ENCODE peak calls at places on chromosomes 12 and 14, in six cellular contexts. X is IMR-90, M is H9, H is neuronal stem cell, W is mesenchymal stem cell, D is trophoblast cell. K is an unnamed sample.

GRCh38 chr14:69321601-69322330 is 61.8 kb downstream of the GALNT16 start:
- DNase-seq in X (no peak), M (no peak), H (no peak), W (no peak), D (no peak), K (no peak)

GRCh38 chr12:58309806-58310205 is 368.4 kb downstream of the ATP23 start:
- DNase-seq in X (no peak), M (no peak), H (no peak), W (peak; percentile 14), D (no peak), K (no peak)

GRCh38 chr12:52647601-52648000 is 4.4 kb downstream of the KRT2 start:
- DNase-seq in X (no peak), M (peak; percentile 17), H (no peak), W (no peak), D (no peak), K (no peak)

GRCh38 chr12:63325757-63326156 is 174.8 kb upstream of the AVPR1A start:
- DNase-seq in X (no peak), M (no peak), H (no peak), W (no peak), D (no peak), K (no peak)

GRCh38 chr12:88578274-88578673 is 2.0 kb downstream of the KITLG start:
- DNase-seq in X (no peak), M (no peak), H (no peak), W (no peak), D (no peak), K (peak; percentile 50)

GRCh38 chr12:31574803-31575573 is 15.9 kb downstream of the DENND5B start:
- DNase-seq in X (peak; percentile 55), M (no peak), H (no peak), W (peak; percentile 23), D (no peak), K (peak; percentile 25)

GRCh38 chr14:67487937-67488893 is at the start of gene TMEM229B:
- DNase-seq in X (no peak), M (no peak), H (no peak), W (peak; percentile 17), D (no peak), K (no peak)

GRCh38 chr14:39232554-39233415 is 930 bp upstream of the MIA2 start:
- DNase-seq in X (peak; percentile 78), M (no peak), H (no peak), W (peak; percentile 85), D (no peak), K (no peak)

GRCh38 chr12:109157986-109158385 is 41.6 kb downstream of the ACACB start:
- DNase-seq in X (no peak), M (no peak), H (no peak), W (no peak), D (no peak), K (no peak)

GRCh38 chr12:109777544-109777943 is 55.7 kb downstream of the TRPV4 start:
- DNase-seq in X (peak; percentile 10), M (peak; percentile 72), H (no peak), W (peak; percentile 7), D (no peak), K (peak; percentile 69)

GRCh38 chr12:71536939-71537622 is 97.5 kb downstream of the LGR5 start:
- DNase-seq in X (no peak), M (no peak), H (no peak), W (no peak), D (no peak), K (no peak)

GRCh38 chr14:73903028-73903427 is 16.4 kb downstream of the ZNF410 start:
- DNase-seq in X (peak; percentile 35), M (no peak), H (no peak), W (no peak), D (no peak), K (no peak)

GRCh38 chr12:53333289-53333688 is 2.9 kb downstream of the SP7 start:
- DNase-seq in X (no peak), M (no peak), H (no peak), W (no peak), D (no peak), K (no peak)

GRCh38 chr12:113298861-113299545 is 35.9 kb downstream of the SLC8B1 start:
- DNase-seq in X (no peak), M (no peak), H (no peak), W (no peak), D (no peak), K (no peak)

GRCh38 chr12:40063424-40063823 is 42.5 kb downstream of the SLC2A13 start:
- DNase-seq in X (no peak), M (no peak), H (no peak), W (peak; percentile 26), D (no peak), K (no peak)

GRCh38 chr12:131830335-131831020 is 2.3 kb downstream of the MMP17 start:
- DNase-seq in X (peak; percentile 77), M (peak; percentile 76), H (peak; percentile 68), W (peak; percentile 80), D (peak; percentile 26), K (peak; percentile 80)

GRCh38 chr12:42474391-42474790 is 115.2 kb downstream of the PRICKLE1 start:
- DNase-seq in X (peak; percentile 82), M (no peak), H (no peak), W (peak; percentile 6), D (no peak), K (no peak)

GRCh38 chr12:93127107-93127560 is 198.0 kb upstream of the EEA1 start:
- DNase-seq in X (no peak), M (no peak), H (no peak), W (no peak), D (peak; percentile 68), K (no peak)

GRCh38 chr12:80698266-80698665 is 9.2 kb upstream of the MYF6 start:
- DNase-seq in X (no peak), M (no peak), H (no peak), W (no peak), D (no peak), K (no peak)

GRCh38 chr12:57583008-57583831 is 7.8 kb upstream of the PIP4K2C start:
- DNase-seq in X (peak; percentile 81), M (peak; percentile 85), H (peak; percentile 74), W (peak; percentile 83), D (peak; percentile 38), K (peak; percentile 94)

GRCh38 chr14:70448633-70449032 is 3.3 kb upstream of the ADAM21 start:
- DNase-seq in X (peak; percentile 62), M (no peak), H (no peak), W (peak; percentile 80), D (no peak), K (no peak)

GRCh38 chr12:67358686-67359374 is 89.7 kb downstream of the CAND1 start:
- DNase-seq in X (peak; percentile 83), M (no peak), H (no peak), W (peak; percentile 98), D (no peak), K (no peak)

GRCh38 chr12:5428332-5429221 is 3.3 kb upstream of the NTF3 start:
- DNase-seq in X (peak; percentile 75), M (peak; percentile 77), H (peak; percentile 38), W (peak; percentile 48), D (no peak), K (peak; percentile 74)

GRCh38 chr12:50387972-50388478 is 8.4 kb downstream of the FAM186A start:
- DNase-seq in X (no peak), M (peak; percentile 46), H (no peak), W (no peak), D (peak; percentile 9), K (no peak)

GRCh38 chr12:57456145-57456700 is 1.1 kb downstream of the INHBE start:
- DNase-seq in X (peak; percentile 44), M (peak; percentile 92), H (peak; percentile 51), W (peak; percentile 51), D (no peak), K (peak; percentile 94)

GRCh38 chr12:48924617-48925217 is 575 bp downstream of the FKBP11 start:
- DNase-seq in X (peak; percentile 46), M (peak; percentile 83), H (no peak), W (peak; percentile 58), D (peak; percentile 53), K (peak; percentile 77)

GRCh38 chr12:79886917-79887519 is 47.9 kb downstream of the PPP1R12A start:
- DNase-seq in X (peak; percentile 66), M (no peak), H (no peak), W (peak; percentile 67), D (no peak), K (peak; percentile 64)

GRCh38 chr14:86574026-86574777 is 1044.3 kb downstream of the FLRT2 start:
- DNase-seq in X (peak; percentile 79), M (no peak), H (no peak), W (peak; percentile 42), D (peak; percentile 15), K (peak; percentile 2)

GRCh38 chr12:76757694-76758093 is 6.2 kb upstream of the ZDHHC17 start:
- DNase-seq in X (peak; percentile 40), M (no peak), H (no peak), W (no peak), D (no peak), K (no peak)

GRCh38 chr14:64659366-64659765 is 44.9 kb upstream of the PLEKHG3 start:
- DNase-seq in X (no peak), M (no peak), H (no peak), W (peak; percentile 43), D (peak; percentile 55), K (no peak)
- H3K4me2 ChIP-seq in X (no peak overlapping the region), M (no peak overlapping the region), H (no peak overlapping the region), W (no peak overlapping the region), D (no peak overlapping the region), K (no peak overlapping the region)

DNA sequence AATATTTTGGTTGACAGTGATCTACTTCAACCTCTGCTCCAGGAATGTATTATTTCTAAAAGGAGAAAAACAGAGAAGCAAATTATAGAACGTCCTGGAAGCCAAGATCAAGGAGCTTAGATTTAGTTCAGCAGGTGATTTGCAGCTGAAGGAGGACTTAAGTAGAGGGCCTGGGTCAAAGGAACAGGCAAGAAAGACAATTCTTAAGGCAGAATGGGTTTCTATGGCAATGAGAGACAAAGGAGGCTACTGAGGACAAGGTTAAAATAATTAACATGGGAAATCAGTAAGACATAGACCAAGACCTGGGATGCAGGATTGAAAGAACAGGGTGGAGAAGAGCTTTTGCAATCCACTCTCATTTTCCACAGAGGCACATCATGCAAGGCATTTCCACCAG is 2.4 kb upstream of the SNW1 start:
- DNase-seq in X (no peak), M (no peak), H (no peak), W (no peak), D (no peak), K (peak; percentile 3)
- H2BK120ac ChIP-seq in X (no peak overlapping the region), M (no peak overlapping the region), H (no peak overlapping the region), W (no peak overlapping the region), D (no peak overlapping the region), K (no peak overlapping the region)

GRCh38 chr12:122896662-122897061 is 738 bp upstream of the VPS37B start:
- DNase-seq in X (no peak), M (no peak), H (no peak), W (no peak), D (no peak), K (no peak)

GRCh38 chr12:122895757-122896636 is at the start of gene VPS37B:
- DNase-seq in X (peak; percentile 90), M (peak; percentile 78), H (peak; percentile 83), W (peak; percentile 89), D (peak; percentile 88), K (peak; percentile 94)

GRCh38 chr12:122893208-122894151 is 2.4 kb downstream of the VPS37B start:
- DNase-seq in X (no peak), M (no peak), H (no peak), W (no peak), D (no peak), K (no peak)

GRCh38 chr12:122895290-122895689 is 634 bp downstream of the VPS37B start:
- DNase-seq in X (no peak), M (no peak), H (no peak), W (no peak), D (no peak), K (no peak)

GRCh38 chr12:122894173-122895121 is 1.5 kb downstream of the VPS37B start:
- DNase-seq in X (no peak), M (no peak), H (no peak), W (no peak), D (no peak), K (peak; percentile 56)
- H3K4me2 ChIP-seq in X (peak overlapping the region; percentile 97), M (peak overlapping the region; percentile 81), H (peak overlapping the region; percentile 70), W (peak overlapping the region; percentile 81), D (peak overlapping the region; percentile 97), K (peak overlapping the region; percentile 82)

GRCh38 chr14:65949711-65950516 is 536.3 kb upstream of the CCDC196 start:
- DNase-seq in X (peak; percentile 12), M (no peak), H (no peak), W (no peak), D (no peak), K (peak; percentile 20)
- H2BK120ac ChIP-seq in X (no peak overlapping the region), M (no peak overlapping the region), H (no peak overlapping the region), W (no peak overlapping the region), D (no peak overlapping the region), K (no peak overlapping the region)